ENCODE peak calls at places on chromosomes 4 and X, in ten cellular contexts. X, L, P, Z, Y, D, J, T, U and R are unnamed samples.

GRCh38 chrX:153931151-153931550 is 3.7 kb downstream of the NAA10 start:
- DNase-seq in L (no peak), Y (no peak), T (no peak), J (no peak), Z (no peak), P (no peak), U (no peak), X (no peak), D (no peak), R (no peak)

GRCh38 chr4:2362286-2363055 is 56.0 kb downstream of the ZFYVE28 start:
- DNase-seq in D (no peak), Z (no peak), L (no peak), P (no peak), Y (no peak), T (peak; percentile 11), J (no peak), U (no peak), X (no peak), R (no peak)

GRCh38 chr4:70709551-70710080 is 12.1 kb upstream of the RUFY3 start:
- DNase-seq in L (no peak), U (no peak), Y (no peak), T (no peak), P (no peak), D (no peak), Z (no peak), X (no peak), J (no peak), R (no peak)

GRCh38 chr4:183797041-183797444 is 108.1 kb upstream of the STOX2 start:
- DNase-seq in D (no peak), L (peak; percentile 89), P (no peak), X (peak; percentile 34), U (no peak), T (peak; percentile 71), Y (peak; percentile 67), J (no peak), Z (peak; percentile 4), R (no peak)

GRCh38 chr4:42628740-42629139 is 28.2 kb downstream of the ATP8A1 start:
- DNase-seq in D (no peak), U (no peak), L (no peak), Z (no peak), X (no peak), T (no peak), J (no peak), P (no peak), Y (no peak), R (no peak)

GRCh38 chr4:166957451-166957850 is 276.8 kb downstream of the SPOCK3 start:
- DNase-seq in X (no peak), U (no peak), Y (no peak), L (no peak), J (no peak), T (no peak), Z (no peak), D (no peak), P (no peak), R (no peak)

GRCh38 chrX:63784902-63785692 is at the start of gene ARHGEF9:
- DNase-seq in L (peak; percentile 46), D (no peak), P (no peak), U (no peak), J (peak; percentile 34), Y (peak; percentile 58), Z (peak; percentile 26), T (peak; percentile 43), X (peak; percentile 26), R (no peak)

GRCh38 chr4:7327341-7327885 is 107.3 kb downstream of the PSAPL1 start:
- DNase-seq in J (no peak), D (no peak), T (no peak), X (no peak), Y (peak; percentile 27), Z (no peak), L (no peak), U (no peak), P (peak; percentile 19), R (no peak)

GRCh38 chr4:102338405-102338804 is 6.9 kb downstream of the SLC39A8 start:
- DNase-seq in Z (peak; percentile 13), X (no peak), D (peak; percentile 34), L (no peak), U (no peak), J (no peak), Y (no peak), P (peak; percentile 10), T (no peak), R (no peak)

GRCh38 chr4:92825785-92826184 is 522.0 kb downstream of the GRID2 start:
- DNase-seq in P (no peak), Z (no peak), X (no peak), T (no peak), Y (no peak), L (no peak), D (no peak), J (no peak), U (no peak), R (no peak)

GRCh38 chrX:133511041-133511440 is 95.8 kb upstream of the GPC4 start:
- DNase-seq in X (no peak), T (no peak), Y (no peak), D (no peak), Z (no peak), U (no peak), J (no peak), P (no peak), L (no peak), R (no peak)

GRCh38 chrX:24306430-24306829 is 7.4 kb downstream of the SUPT20HL2 start:
- DNase-seq in D (no peak), J (no peak), Y (no peak), U (no peak), Z (no peak), T (no peak), X (no peak), L (no peak), P (peak; percentile 36), R (no peak)

GRCh38 chr4:164779811-164780216 is 25.9 kb downstream of the SMIM31 start:
- DNase-seq in Z (peak; percentile 41), Y (no peak), J (peak; percentile 10), D (peak; percentile 62), T (peak; percentile 56), U (peak; percentile 41), X (peak; percentile 37), P (peak; percentile 47), L (no peak), R (peak; percentile 37)

GRCh38 chr4:122921971-122922876 is at the start of gene NUDT6:
- DNase-seq in U (no peak), D (peak; percentile 74), T (peak; percentile 76), L (peak; percentile 91), X (peak; percentile 57), Y (peak; percentile 72), J (no peak), Z (peak; percentile 88), P (peak; percentile 83), R (no peak)

GRCh38 chrX:16662402-16662801 is 12.4 kb downstream of the S100G start:
- DNase-seq in U (no peak), T (no peak), Z (no peak), J (no peak), P (no peak), L (no peak), D (no peak), X (no peak), Y (no peak), R (no peak)

GRCh38 chr4:74618659-74619058 is 173.7 kb downstream of the AREG start:
- DNase-seq in X (no peak), T (no peak), J (no peak), U (no peak), D (peak; percentile 86), Z (peak; percentile 68), Y (no peak), L (no peak), P (no peak), R (no peak)

DNA sequence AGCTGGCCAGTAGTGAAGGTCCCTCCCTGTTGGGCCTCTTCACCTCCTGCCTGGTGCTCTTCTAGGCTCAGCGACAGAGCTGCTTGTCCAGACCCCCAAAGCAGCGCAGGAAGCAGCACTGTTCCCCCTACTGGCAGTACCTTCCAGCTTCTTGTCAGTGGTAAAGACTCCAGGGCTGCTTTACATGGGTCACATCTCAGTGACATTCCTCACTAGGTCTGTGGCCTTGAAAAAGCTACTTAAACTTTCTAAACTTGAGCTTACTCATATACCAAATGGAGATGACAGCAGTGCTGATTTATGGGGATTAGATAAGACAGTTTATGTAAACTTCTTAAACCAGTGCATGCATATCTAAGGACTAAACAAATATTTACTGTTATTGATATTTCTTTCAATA is 117.3 kb downstream of the FAT4 start:
- DNase-seq in Y (no peak), U (peak; percentile 1), Z (peak; percentile 9), L (no peak), D (peak; percentile 34), J (peak; percentile 25), T (peak; percentile 17), P (peak; percentile 4), X (no peak), R (no peak)
- TF ChIP-seq CTCF in Y (no peak), U (no peak), Z (no peak), L (no peak), D (peak; percentile 26), J (peak; percentile 65), T (peak; percentile 24), P (no peak), X (no peak), R (no peak)

GRCh38 chrX:109886122-109886761 is 116.7 kb upstream of the TMEM164 start:
- DNase-seq in L (no peak), P (peak; percentile 73), D (peak; percentile 70), Y (no peak), J (no peak), T (peak; percentile 35), X (peak; percentile 52), Z (peak; percentile 72), U (peak; percentile 37), R (no peak)

GRCh38 chrX:109890910-109891502 is 111.9 kb upstream of the TMEM164 start:
- DNase-seq in D (peak; percentile 59), X (peak; percentile 61), L (no peak), J (peak; percentile 10), Y (peak; percentile 73), Z (peak; percentile 67), U (peak; percentile 43), T (peak; percentile 73), P (peak; percentile 79), R (peak; percentile 10)

GRCh38 chrX:109890300-109890699 is 112.6 kb upstream of the TMEM164 start:
- DNase-seq in P (no peak), T (no peak), D (no peak), L (no peak), X (no peak), Y (no peak), Z (no peak), U (no peak), J (no peak), R (no peak)

GRCh38 chrX:109889289-109890006 is 113.5 kb upstream of the TMEM164 start:
- DNase-seq in X (no peak), P (peak; percentile 84), Z (peak; percentile 69), D (peak; percentile 42), J (no peak), L (no peak), U (no peak), Y (no peak), T (no peak), R (no peak)
- H3K4me3 ChIP-seq in X (no peak overlapping the region), P (peak overlapping the region; percentile 23), Z (no peak overlapping the region), D (no peak overlapping the region), J (no peak overlapping the region), L (no peak overlapping the region), U (no peak overlapping the region), Y (no peak overlapping the region), T (no peak overlapping the region), R (no peak overlapping the region)

GRCh38 chrX:147848543-147849448 is 62.9 kb upstream of the FMR1 start:
- DNase-seq in Y (no peak), J (no peak), T (no peak), D (no peak), P (no peak), U (no peak), X (no peak), Z (no peak), L (no peak), R (no peak)
- TF ChIP-seq CTCF in Y (no peak), J (no peak), T (no peak), D (no peak), P (no peak), U (no peak), X (no peak), Z (no peak), L (no peak), R (no peak)

GRCh38 chr4:185811509-185812364 is at the start of gene SORBS2:
- DNase-seq in T (peak; percentile 79), J (no peak), Y (peak; percentile 84), D (peak; percentile 33), X (peak; percentile 74), P (no peak), L (peak; percentile 23), Z (peak; percentile 6), U (no peak), R (no peak)
- H3K4me3 ChIP-seq in T (peak within 1 kb of the TSS; percentile 61), J (no peak within 1 kb of the TSS), Y (peak within 1 kb of the TSS; percentile 48), D (no peak within 1 kb of the TSS), X (peak within 1 kb of the TSS; percentile 52), P (no peak within 1 kb of the TSS), L (peak within 1 kb of the TSS; percentile 35), Z (no peak within 1 kb of the TSS), U (no peak within 1 kb of the TSS), R (no peak within 1 kb of the TSS)